ENCODE peak calls at places on chromosome 16, in four cellular contexts. B is activated naive CD8-positive, alpha-beta T cell treated with anti-CD3 and anti-CD28 coated beads for 36 hours; L is NCI-H460; J is iris pigment epithelial cell. Y is an unnamed sample.

GRCh38 chr16:88023786-88024185 is 72.6 kb downstream of the BANP start:
- DNase-seq in J (no peak), B (no peak), L (no peak), Y (no peak)

GRCh38 chr16:53545433-53545832 is 42.4 kb upstream of the AKTIP start:
- DNase-seq in L (no peak), B (peak), J (no peak), Y (no peak)

GRCh38 chr16:79469999-79470398 is 130.5 kb downstream of the MAF start:
- DNase-seq in B (no peak), J (no peak), L (no peak), Y (no peak)

GRCh38 chr16:28059841-28060240 is 3.7 kb downstream of the GSG1L start:
- DNase-seq in J (no peak), B (no peak), L (no peak), Y (no peak)

GRCh38 chr16:71258371-71258770 is 27.8 kb upstream of the HYDIN start:
- DNase-seq in B (no peak), L (no peak), J (no peak), Y (no peak)

GRCh38 chr16:84795338-84796053 is 24.3 kb upstream of the CRISPLD2 start:
- DNase-seq in B (no peak), J (peak), L (peak), Y (no peak)

GRCh38 chr16:79211581-79211980 is 389.0 kb downstream of the MAF start:
- DNase-seq in B (no peak), L (no peak), J (no peak), Y (no peak)

GRCh38 chr16:23155445-23156049 is 6.3 kb upstream of the USP31 start:
- DNase-seq in B (no peak), J (peak), L (peak), Y (no peak)

GRCh38 chr16:2776500-2777139 is 460 bp downstream of the ELOB start:
- DNase-seq in B (peak), L (no peak), J (peak), Y (no peak)

GRCh38 chr16:825298-826061 is 24.9 kb upstream of the GNG13 start:
- DNase-seq in J (peak), B (no peak), L (no peak), Y (no peak)

GRCh38 chr16:27318399-27319256 is 4.9 kb downstream of the IL4R start:
- DNase-seq in B (peak), L (no peak), J (peak), Y (no peak)

GRCh38 chr16:75420987-75421819 is 12.1 kb downstream of the CFDP1 start:
- DNase-seq in L (peak), B (peak), J (peak), Y (peak)

GRCh38 chr16:65489531-65490023 is 367.7 kb upstream of the CDH11 start:
- DNase-seq in B (no peak), L (no peak), J (peak), Y (no peak)

GRCh38 chr16:24539850-24540484 is 601 bp downstream of the RBBP6 start:
- DNase-seq in J (peak), L (no peak), B (peak), Y (no peak)

GRCh38 chr16:87854053-87854906 is 15.0 kb downstream of the SLC7A5 start:
- DNase-seq in L (no peak), J (no peak), B (no peak), Y (peak)

GRCh38 chr16:55815320-55815719 is 17.6 kb downstream of the CES1 start:
- DNase-seq in B (no peak), L (no peak), J (no peak), Y (no peak)

GRCh38 chr16:58024673-58025350 is 742 bp upstream of the MMP15 start:
- DNase-seq in L (no peak), B (peak), J (peak), Y (no peak)

GRCh38 chr16:84617631-84618427 is at the start of gene COTL1:
- DNase-seq in L (peak), J (peak), B (peak), Y (peak)

GRCh38 chr16:57480127-57480753 is 6.1 kb downstream of the DOK4 start:
- DNase-seq in L (peak), J (peak), B (no peak), Y (no peak)

GRCh38 chr16:4696905-4697866 is 3.8 kb downstream of the NUDT16L1 start:
- DNase-seq in J (no peak), L (no peak), B (no peak), Y (no peak)

Y was measured in foreskin melanocyte.